ENCODE peak calls at places on chromosomes 5 and 9, in ten cellular contexts. One of them, this sample, is unnamed.

GRCh38 chr5:80689627-80690026 is 34.8 kb upstream of the DHFR start:
- DNase-seq in GM06990: no peak
- DNase-seq in stomach: no peak
- DNase-seq in thoracic aorta: no peak
- DNase-seq in tibial artery: no peak
- DNase-seq in ovary: no peak
- DNase-seq in AG10803: no peak
- DNase-seq in epithelial cell of esophagus: no peak
- DNase-seq in lower lobe of right lung: no peak
- DNase-seq in mammary epithelial cell: no peak
- DNase-seq in this sample: no peak

GRCh38 chr5:135559342-135559741 is 19.4 kb downstream of the CXCL14 start:
- DNase-seq in epithelial cell of esophagus: peak; percentile 39
- DNase-seq in stomach: no peak
- DNase-seq in lower lobe of right lung: no peak
- DNase-seq in AG10803: peak; percentile 14
- DNase-seq in GM06990: no peak
- DNase-seq in mammary epithelial cell: no peak
- DNase-seq in ovary: no peak
- DNase-seq in tibial artery: no peak
- DNase-seq in thoracic aorta: no peak
- DNase-seq in this sample: no peak

GRCh38 chr5:121497176-121497575 is 354.5 kb upstream of the FTMT start:
- DNase-seq in GM06990: no peak
- DNase-seq in epithelial cell of esophagus: peak; percentile 48
- DNase-seq in tibial artery: no peak
- DNase-seq in stomach: no peak
- DNase-seq in lower lobe of right lung: no peak
- DNase-seq in thoracic aorta: no peak
- DNase-seq in AG10803: no peak
- DNase-seq in mammary epithelial cell: no peak
- DNase-seq in ovary: no peak
- DNase-seq in this sample: no peak

GRCh38 chr5:88672644-88673493 is 210.1 kb downstream of the MEF2C start:
- DNase-seq in epithelial cell of esophagus: no peak
- DNase-seq in mammary epithelial cell: no peak
- DNase-seq in tibial artery: no peak
- DNase-seq in ovary: no peak
- DNase-seq in GM06990: no peak
- DNase-seq in thoracic aorta: no peak
- DNase-seq in stomach: no peak
- DNase-seq in AG10803: no peak
- DNase-seq in lower lobe of right lung: no peak
- DNase-seq in this sample: peak; percentile 85

GRCh38 chr5:150053231-150053626 is 33.1 kb downstream of the CSF1R start:
- DNase-seq in mammary epithelial cell: peak; percentile 59
- DNase-seq in ovary: no peak
- DNase-seq in lower lobe of right lung: no peak
- DNase-seq in tibial artery: no peak
- DNase-seq in GM06990: no peak
- DNase-seq in thoracic aorta: no peak
- DNase-seq in AG10803: peak; percentile 70
- DNase-seq in stomach: no peak
- DNase-seq in epithelial cell of esophagus: peak; percentile 71
- DNase-seq in this sample: peak; percentile 44

GRCh38 chr9:79623799-79624721 is 52.3 kb downstream of the TLE4 start:
- DNase-seq in stomach: no peak
- DNase-seq in AG10803: no peak
- DNase-seq in tibial artery: peak; percentile 48
- DNase-seq in lower lobe of right lung: peak; percentile 48
- DNase-seq in thoracic aorta: no peak
- DNase-seq in mammary epithelial cell: peak; percentile 71
- DNase-seq in ovary: no peak
- DNase-seq in GM06990: peak; percentile 46
- DNase-seq in epithelial cell of esophagus: peak; percentile 92
- DNase-seq in this sample: no peak

GRCh38 chr9:76751011-76751410 is 13.2 kb upstream of the PCA3 start:
- DNase-seq in mammary epithelial cell: no peak
- DNase-seq in epithelial cell of esophagus: no peak
- DNase-seq in tibial artery: no peak
- DNase-seq in GM06990: no peak
- DNase-seq in thoracic aorta: no peak
- DNase-seq in ovary: no peak
- DNase-seq in stomach: no peak
- DNase-seq in lower lobe of right lung: no peak
- DNase-seq in AG10803: no peak
- DNase-seq in this sample: no peak

GRCh38 chr9:32413424-32413823 is 29.0 kb downstream of the ACO1 start:
- DNase-seq in stomach: no peak
- DNase-seq in mammary epithelial cell: no peak
- DNase-seq in tibial artery: no peak
- DNase-seq in GM06990: no peak
- DNase-seq in epithelial cell of esophagus: no peak
- DNase-seq in lower lobe of right lung: no peak
- DNase-seq in thoracic aorta: no peak
- DNase-seq in ovary: no peak
- DNase-seq in AG10803: peak; percentile 50
- DNase-seq in this sample: peak; percentile 23

GRCh38 chr5:135012033-135012588 is 21.9 kb downstream of the PITX1 start:
- DNase-seq in lower lobe of right lung: peak; percentile 16
- DNase-seq in ovary: no peak
- DNase-seq in tibial artery: no peak
- DNase-seq in AG10803: no peak
- DNase-seq in epithelial cell of esophagus: no peak
- DNase-seq in stomach: no peak
- DNase-seq in mammary epithelial cell: no peak
- DNase-seq in GM06990: no peak
- DNase-seq in thoracic aorta: no peak
- DNase-seq in this sample: no peak

GRCh38 chr5:74766348-74766886 is 500 bp downstream of the GFM2 start:
- DNase-seq in tibial artery: no peak
- DNase-seq in AG10803: peak; percentile 58
- DNase-seq in ovary: no peak
- DNase-seq in thoracic aorta: no peak
- DNase-seq in lower lobe of right lung: no peak
- DNase-seq in epithelial cell of esophagus: peak; percentile 77
- DNase-seq in GM06990: peak; percentile 9
- DNase-seq in mammary epithelial cell: peak; percentile 34
- DNase-seq in stomach: no peak
- DNase-seq in this sample: no peak

GRCh38 chr9:81002242-81002641 is 687.1 kb downstream of the TLE1 start:
- DNase-seq in mammary epithelial cell: peak; percentile 88
- DNase-seq in lower lobe of right lung: no peak
- DNase-seq in tibial artery: no peak
- DNase-seq in ovary: no peak
- DNase-seq in GM06990: no peak
- DNase-seq in epithelial cell of esophagus: peak; percentile 60
- DNase-seq in AG10803: no peak
- DNase-seq in stomach: no peak
- DNase-seq in thoracic aorta: no peak
- DNase-seq in this sample: peak; percentile 68

DNA sequence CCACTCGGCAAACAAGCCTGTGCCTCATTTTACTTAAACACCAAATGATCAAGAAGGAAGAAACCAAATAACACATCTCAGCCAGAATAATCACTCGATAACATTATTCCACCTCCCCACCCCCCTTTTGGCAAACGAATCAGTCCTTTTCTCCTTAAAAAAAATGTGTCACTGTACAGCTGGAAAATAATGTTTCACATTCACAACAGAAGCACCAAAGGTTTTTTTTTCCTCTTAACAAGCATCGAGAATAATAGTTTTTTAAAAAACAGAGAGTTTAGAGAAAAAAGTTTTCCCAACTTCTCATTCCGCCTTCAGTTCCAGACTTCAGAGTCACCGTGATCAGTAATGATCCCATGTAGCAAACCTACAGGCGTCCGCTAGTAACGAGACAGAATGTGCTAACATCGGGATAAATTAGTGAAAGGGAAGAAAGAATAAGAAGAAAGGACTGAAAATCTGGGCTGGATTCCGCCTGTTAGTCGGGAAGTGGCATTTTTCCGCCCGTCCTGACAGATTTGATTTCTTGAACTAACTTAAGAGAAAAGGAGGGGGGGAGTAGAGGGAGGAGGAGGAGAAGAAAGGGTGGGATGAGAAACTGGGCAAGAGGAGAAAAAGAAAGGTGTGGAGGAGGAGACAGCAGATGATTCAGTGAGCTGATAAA is at the start of gene ZNF608:
- DNase-seq in ovary: peak; percentile 36
- DNase-seq in AG10803: no peak
- DNase-seq in tibial artery: peak; percentile 24
- DNase-seq in GM06990: no peak
- DNase-seq in mammary epithelial cell: peak; percentile 73
- DNase-seq in stomach: no peak
- DNase-seq in thoracic aorta: no peak
- DNase-seq in epithelial cell of esophagus: peak; percentile 64
- DNase-seq in lower lobe of right lung: no peak
- DNase-seq in this sample: peak; percentile 77
- TF ChIP-seq CTCF in ovary: no peak
- TF ChIP-seq CTCF in AG10803: no peak
- TF ChIP-seq CTCF in tibial artery: no peak
- TF ChIP-seq CTCF in GM06990: no peak
- TF ChIP-seq CTCF in mammary epithelial cell: no peak
- TF ChIP-seq CTCF in stomach: no peak
- TF ChIP-seq CTCF in thoracic aorta: peak; percentile 18
- TF ChIP-seq CTCF in epithelial cell of esophagus: peak; percentile 21
- TF ChIP-seq CTCF in lower lobe of right lung: no peak
- TF ChIP-seq CTCF in this sample: peak; percentile 18

GRCh38 chr9:64773491-64773931 is 511.5 kb downstream of the FOXD4L5 start:
- DNase-seq in mammary epithelial cell: no peak
- DNase-seq in stomach: peak; percentile 24
- DNase-seq in lower lobe of right lung: peak; percentile 32
- DNase-seq in ovary: no peak
- DNase-seq in AG10803: no peak
- DNase-seq in epithelial cell of esophagus: no peak
- DNase-seq in tibial artery: no peak
- DNase-seq in thoracic aorta: no peak
- DNase-seq in GM06990: peak; percentile 20
- DNase-seq in this sample: peak; percentile 5
- H3K4me3 ChIP-seq in mammary epithelial cell: peak overlapping the region; percentile 43
- H3K4me3 ChIP-seq in stomach: peak overlapping the region; percentile 34
- H3K4me3 ChIP-seq in lower lobe of right lung: peak overlapping the region; percentile 23
- H3K4me3 ChIP-seq in ovary: peak overlapping the region; percentile 27
- H3K4me3 ChIP-seq in AG10803: no peak overlapping the region
- H3K4me3 ChIP-seq in epithelial cell of esophagus: no peak overlapping the region
- H3K4me3 ChIP-seq in tibial artery: peak overlapping the region; percentile 48
- H3K4me3 ChIP-seq in thoracic aorta: peak overlapping the region; percentile 66
- H3K4me3 ChIP-seq in GM06990: peak overlapping the region; percentile 51
- H3K4me3 ChIP-seq in this sample: peak overlapping the region; percentile 21

GRCh38 chr5:41522193-41522786 is 11.9 kb upstream of the PLCXD3 start:
- DNase-seq in AG10803: no peak
- DNase-seq in tibial artery: no peak
- DNase-seq in epithelial cell of esophagus: no peak
- DNase-seq in ovary: no peak
- DNase-seq in stomach: no peak
- DNase-seq in GM06990: no peak
- DNase-seq in lower lobe of right lung: no peak
- DNase-seq in thoracic aorta: no peak
- DNase-seq in mammary epithelial cell: no peak
- DNase-seq in this sample: no peak

GRCh38 chr5:41517909-41518308 is 7.5 kb upstream of the PLCXD3 start:
- DNase-seq in GM06990: no peak
- DNase-seq in mammary epithelial cell: no peak
- DNase-seq in epithelial cell of esophagus: peak; percentile 29
- DNase-seq in thoracic aorta: no peak
- DNase-seq in ovary: no peak
- DNase-seq in lower lobe of right lung: no peak
- DNase-seq in stomach: no peak
- DNase-seq in AG10803: peak; percentile 7
- DNase-seq in tibial artery: no peak
- DNase-seq in this sample: peak; percentile 12

GRCh38 chr5:41524174-41524573 is 13.8 kb upstream of the PLCXD3 start:
- DNase-seq in mammary epithelial cell: no peak
- DNase-seq in epithelial cell of esophagus: peak; percentile 6
- DNase-seq in ovary: no peak
- DNase-seq in tibial artery: no peak
- DNase-seq in stomach: no peak
- DNase-seq in thoracic aorta: no peak
- DNase-seq in AG10803: no peak
- DNase-seq in lower lobe of right lung: no peak
- DNase-seq in GM06990: no peak
- DNase-seq in this sample: no peak

DNA sequence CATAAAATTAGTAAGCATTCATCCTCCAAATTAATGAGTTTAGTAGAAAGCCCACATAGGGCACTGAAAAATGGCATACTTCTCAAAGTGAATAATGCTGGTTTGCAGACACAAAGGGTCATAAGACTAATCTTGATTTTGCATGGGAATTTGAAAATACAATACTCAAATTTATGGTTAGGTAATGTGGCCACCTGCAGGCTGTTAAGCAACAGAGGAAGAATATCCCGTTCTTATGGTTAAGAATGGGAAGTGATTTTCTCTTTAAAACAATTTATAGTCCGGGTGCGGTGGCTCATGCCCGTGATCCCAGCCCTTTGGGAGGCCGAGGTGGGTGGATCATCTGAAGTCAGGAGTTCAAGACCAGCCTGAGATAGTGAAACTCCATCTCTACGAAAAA is 9.4 kb upstream of the PLCXD3 start:
- DNase-seq in tibial artery: no peak
- DNase-seq in GM06990: no peak
- DNase-seq in ovary: no peak
- DNase-seq in AG10803: no peak
- DNase-seq in epithelial cell of esophagus: peak; percentile 5
- DNase-seq in mammary epithelial cell: no peak
- DNase-seq in lower lobe of right lung: no peak
- DNase-seq in thoracic aorta: no peak
- DNase-seq in stomach: no peak
- DNase-seq in this sample: no peak
- TF ChIP-seq CTCF in tibial artery: no peak
- TF ChIP-seq CTCF in GM06990: no peak
- TF ChIP-seq CTCF in ovary: no peak
- TF ChIP-seq CTCF in AG10803: no peak
- TF ChIP-seq CTCF in epithelial cell of esophagus: no peak
- TF ChIP-seq CTCF in mammary epithelial cell: peak; percentile 5
- TF ChIP-seq CTCF in lower lobe of right lung: no peak
- TF ChIP-seq CTCF in thoracic aorta: no peak
- TF ChIP-seq CTCF in stomach: no peak
- TF ChIP-seq CTCF in this sample: peak; percentile 10

DNA sequence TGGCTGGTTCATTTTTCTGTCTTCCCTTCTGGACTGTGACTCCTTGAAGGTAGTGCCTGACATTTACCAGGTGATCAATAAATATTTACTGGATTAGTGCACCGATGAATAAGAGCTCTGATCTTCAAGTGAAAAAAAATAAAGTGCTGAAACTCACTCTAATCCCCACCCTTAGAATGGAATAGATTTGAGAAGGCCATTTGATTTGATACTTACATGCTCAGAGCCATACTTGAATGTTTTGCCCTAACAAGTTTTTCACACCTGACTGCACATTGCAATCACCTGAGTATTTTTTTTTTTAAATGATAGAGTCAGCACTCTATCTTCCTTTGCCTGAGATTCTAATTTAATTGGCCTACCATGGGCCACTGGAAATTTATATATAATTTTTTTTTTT is 105.7 kb downstream of the LRRC70 start:
- DNase-seq in ovary: no peak
- DNase-seq in thoracic aorta: no peak
- DNase-seq in epithelial cell of esophagus: peak; percentile 41
- DNase-seq in tibial artery: no peak
- DNase-seq in lower lobe of right lung: no peak
- DNase-seq in GM06990: no peak
- DNase-seq in stomach: no peak
- DNase-seq in mammary epithelial cell: no peak
- DNase-seq in AG10803: no peak
- DNase-seq in this sample: no peak
- H3K4me3 ChIP-seq in ovary: no peak overlapping the region
- H3K4me3 ChIP-seq in thoracic aorta: no peak overlapping the region
- H3K4me3 ChIP-seq in epithelial cell of esophagus: no peak overlapping the region
- H3K4me3 ChIP-seq in tibial artery: no peak overlapping the region
- H3K4me3 ChIP-seq in lower lobe of right lung: no peak overlapping the region
- H3K4me3 ChIP-seq in GM06990: no peak overlapping the region
- H3K4me3 ChIP-seq in stomach: no peak overlapping the region
- H3K4me3 ChIP-seq in mammary epithelial cell: no peak overlapping the region
- H3K4me3 ChIP-seq in AG10803: no peak overlapping the region
- H3K4me3 ChIP-seq in this sample: no peak overlapping the region

This sample was measured in astrocyte of the cerebellum.